ENCODE peak calls at places on chromosome 16, in nine cellular contexts. T, E, X, L, A, H, Y, J and V are unnamed samples.

GRCh38 chr16:72312862-72313261 is 140.9 kb upstream of the PMFBP1 start:
- DNase-seq in T (no peak), E (no peak), X (no peak), L (no peak), A (no peak), H (no peak), Y (no peak), J (no peak), V (no peak)

GRCh38 chr16:89193021-89193575 is 7.2 kb downstream of the SLC22A31 start:
- DNase-seq in T (no peak), E (peak; percentile 73), X (no peak), L (no peak), A (no peak), H (peak; percentile 60), Y (no peak), J (no peak), V (peak; percentile 39)

GRCh38 chr16:58661199-58661830 is 23.3 kb downstream of the SLC38A7 start:
- DNase-seq in T (no peak), E (no peak), X (peak; percentile 22), L (peak; percentile 94), A (no peak), H (peak; percentile 94), Y (peak; percentile 35), J (no peak), V (peak; percentile 76)

GRCh38 chr16:71526111-71526998 is at the start of gene CHST4:
- DNase-seq in T (no peak), E (no peak), X (no peak), L (peak; percentile 16), A (no peak), H (peak; percentile 43), Y (peak; percentile 29), J (peak; percentile 24), V (no peak)

GRCh38 chr16:65658339-65659275 is 536.7 kb upstream of the CDH11 start:
- DNase-seq in T (no peak), E (no peak), X (no peak), L (no peak), A (no peak), H (peak; percentile 47), Y (no peak), J (no peak), V (no peak)

GRCh38 chr16:10964891-10965326 is 20.5 kb downstream of the CLEC16A start:
- DNase-seq in T (no peak), E (no peak), X (no peak), L (no peak), A (no peak), H (no peak), Y (peak; percentile 83), J (no peak), V (no peak)

GRCh38 chr16:47734987-47735594 is 274.0 kb downstream of the PHKB start:
- DNase-seq in T (no peak), E (no peak), X (peak; percentile 64), L (no peak), A (no peak), H (no peak), Y (no peak), J (no peak), V (no peak)

GRCh38 chr16:81401035-81401950 is 43.3 kb upstream of the CMIP start:
- DNase-seq in T (no peak), E (no peak), X (peak; percentile 35), L (peak; percentile 96), A (no peak), H (peak; percentile 85), Y (no peak), J (no peak), V (peak; percentile 82)

GRCh38 chr16:6725634-6726331 is 606.9 kb upstream of the RBFOX1 start:
- DNase-seq in T (no peak), E (no peak), X (no peak), L (no peak), A (no peak), H (no peak), Y (no peak), J (no peak), V (no peak)

GRCh38 chr16:5024632-5025031 is 9.1 kb downstream of the NAGPA start:
- DNase-seq in T (no peak), E (no peak), X (peak; percentile 26), L (peak; percentile 82), A (no peak), H (no peak), Y (no peak), J (no peak), V (no peak)

GRCh38 chr16:47565454-47565853 is 104.3 kb downstream of the PHKB start:
- DNase-seq in T (no peak), E (no peak), X (peak; percentile 11), L (no peak), A (no peak), H (peak; percentile 17), Y (peak; percentile 14), J (no peak), V (peak; percentile 19)

GRCh38 chr16:4016648-4017047 is 99.6 kb downstream of the ADCY9 start:
- DNase-seq in T (no peak), E (no peak), X (no peak), L (no peak), A (no peak), H (no peak), Y (no peak), J (no peak), V (no peak)

GRCh38 chr16:85331685-85332084 is 219.4 kb upstream of the CIBAR2 start:
- DNase-seq in T (no peak), E (no peak), X (peak; percentile 70), L (no peak), A (no peak), H (no peak), Y (no peak), J (no peak), V (no peak)

GRCh38 chr16:50547340-50547865 is 793 bp upstream of the NKD1 start:
- DNase-seq in T (no peak), E (peak; percentile 46), X (peak; percentile 66), L (peak; percentile 68), A (peak; percentile 83), H (no peak), Y (peak; percentile 72), J (no peak), V (no peak)

GRCh38 chr16:81779540-81780320 is 639 bp downstream of the PLCG2 start:
- DNase-seq in T (no peak), E (no peak), X (peak; percentile 50), L (peak; percentile 48), A (no peak), H (no peak), Y (peak; percentile 29), J (no peak), V (no peak)

GRCh38 chr16:78505544-78506371 is 406.3 kb downstream of the WWOX start:
- DNase-seq in T (peak; percentile 33), E (no peak), X (peak; percentile 36), L (no peak), A (no peak), H (peak; percentile 12), Y (no peak), J (peak; percentile 2), V (no peak)

GRCh38 chr16:75096730-75097129 is 19.9 kb downstream of the LDHD start:
- DNase-seq in T (no peak), E (no peak), X (no peak), L (peak; percentile 66), A (no peak), H (no peak), Y (no peak), J (no peak), V (no peak)

GRCh38 chr16:84482001-84482891 is 22.2 kb downstream of the MEAK7 start:
- DNase-seq in T (no peak), E (no peak), X (no peak), L (no peak), A (no peak), H (no peak), Y (no peak), J (no peak), V (no peak)

GRCh38 chr16:2664522-2665096 is 17.7 kb upstream of the KCTD5 start:
- DNase-seq in T (no peak), E (no peak), X (no peak), L (no peak), A (no peak), H (no peak), Y (no peak), J (no peak), V (no peak)

GRCh38 chr16:12061336-12062055 is 85.0 kb downstream of the SNX29 start:
- DNase-seq in T (no peak), E (no peak), X (no peak), L (no peak), A (no peak), H (no peak), Y (no peak), J (no peak), V (no peak)

GRCh38 chr16:56643080-56643778 is 4.8 kb downstream of the MT1A start:
- DNase-seq in T (no peak), E (no peak), X (peak; percentile 91), L (peak; percentile 80), A (peak; percentile 42), H (peak; percentile 50), Y (peak; percentile 90), J (no peak), V (no peak)

GRCh38 chr16:82995927-82996441 is 369.2 kb downstream of the CDH13 start:
- DNase-seq in T (no peak), E (no peak), X (peak; percentile 10), L (no peak), A (no peak), H (peak; percentile 66), Y (peak; percentile 4), J (no peak), V (peak; percentile 92)

GRCh38 chr16:65327346-65327745 is 205.5 kb upstream of the CDH11 start:
- DNase-seq in T (no peak), E (no peak), X (no peak), L (no peak), A (no peak), H (no peak), Y (no peak), J (no peak), V (no peak)

GRCh38 chr16:23597003-23597756 is 1.1 kb upstream of the NDUFAB1 start:
- DNase-seq in T (no peak), E (no peak), X (peak; percentile 26), L (peak; percentile 23), A (no peak), H (no peak), Y (peak; percentile 47), J (no peak), V (peak; percentile 55)

GRCh38 chr16:11871193-11871592 is 19.9 kb upstream of the RSL1D1 start:
- DNase-seq in T (no peak), E (no peak), X (no peak), L (no peak), A (no peak), H (no peak), Y (no peak), J (no peak), V (no peak)

GRCh38 chr16:19292186-19292585 is 6.7 kb downstream of the CLEC19A start:
- DNase-seq in T (no peak), E (no peak), X (no peak), L (no peak), A (no peak), H (no peak), Y (no peak), J (no peak), V (no peak)

GRCh38 chr16:23362460-23363317 is 60.6 kb downstream of the SCNN1B start:
- DNase-seq in T (no peak), E (no peak), X (peak; percentile 82), L (no peak), A (no peak), H (no peak), Y (no peak), J (no peak), V (no peak)

GRCh38 chr16:76946879-76947278 is 244.1 kb upstream of the MON1B start:
- DNase-seq in T (no peak), E (no peak), X (no peak), L (peak; percentile 84), A (no peak), H (peak; percentile 11), Y (peak; percentile 10), J (no peak), V (peak; percentile 25)

GRCh38 chr16:29877266-29877961 is 14.4 kb upstream of the CDIPT start:
- DNase-seq in T (peak; percentile 58), E (peak; percentile 48), X (no peak), L (peak; percentile 58), A (no peak), H (no peak), Y (peak; percentile 85), J (peak; percentile 84), V (peak; percentile 55)

GRCh38 chr16:31262084-31262483 is 2.3 kb downstream of the ITGAM start:
- DNase-seq in T (no peak), E (no peak), X (no peak), L (no peak), A (no peak), H (no peak), Y (no peak), J (no peak), V (no peak)

GRCh38 chr16:88940196-88941050 is 36.6 kb downstream of the CBFA2T3 start:
- DNase-seq in T (peak; percentile 41), E (peak; percentile 58), X (peak; percentile 38), L (no peak), A (no peak), H (peak; percentile 53), Y (peak; percentile 38), J (no peak), V (no peak)